ENCODE peak calls at places on chromosomes 7 and 10, in nine cellular contexts. Q is nephron progenitor cell; K is psoas muscle; J is stimulated activated CD4-positive, alpha-beta T cell treated with anti-CD3 and anti-CD28 coated beads, Interleukin-2, amount 100 ng/mL, for 24 hours; O is activated naive CD4-positive, alpha-beta T cell; W is GDM1; F is HEK293T; M is NCI-H1092 treated with DMSO at 0.1 percent for 48 hours; B is memory B cell. U is an unnamed sample.

GRCh38 chr10:89241491-89242339 is 9.9 kb downstream of the LIPA start:
- DNase-seq in Q (no peak), K (no peak), J (no peak), O (no peak), W (no peak), F (no peak), M (no peak), B (no peak), U (no peak)

GRCh38 chr7:86164827-86165226 is 478.9 kb upstream of the GRM3 start:
- DNase-seq in Q (no peak), K (no peak), J (no peak), O (no peak), W (no peak), F (no peak), M (no peak), B (no peak), U (no peak)

GRCh38 chr7:80053098-80053497 is 81.5 kb upstream of the GNAI1 start:
- DNase-seq in Q (peak), K (no peak), J (no peak), O (no peak), W (no peak), F (no peak), M (peak), B (no peak), U (no peak)

GRCh38 chr7:50369408-50370026 is 65.0 kb downstream of the IKZF1 start:
- DNase-seq in Q (peak), K (no peak), J (no peak), O (no peak), W (peak), F (peak), M (peak), B (peak), U (no peak)

GRCh38 chr10:103885617-103886016 is 30.2 kb upstream of the SH3PXD2A start:
- DNase-seq in Q (no peak), K (no peak), J (no peak), O (no peak), W (no peak), F (no peak), M (no peak), B (no peak), U (no peak)

GRCh38 chr10:102534333-102534732 is 30.6 kb downstream of the SUFU start:
- DNase-seq in Q (no peak), K (no peak), J (no peak), O (no peak), W (no peak), F (no peak), M (no peak), B (no peak), U (no peak)

GRCh38 chr7:98133181-98133580 is 26.5 kb downstream of the LMTK2 start:
- DNase-seq in Q (no peak), K (no peak), J (no peak), O (no peak), W (peak), F (no peak), M (no peak), B (peak), U (no peak)

GRCh38 chr10:14386202-14386593 is 55.5 kb upstream of the FRMD4A start:
- DNase-seq in Q (no peak), K (no peak), J (peak), O (no peak), W (no peak), F (no peak), M (no peak), B (no peak), U (no peak)

GRCh38 chr10:78028438-78029293 is 649 bp downstream of the POLR3A start:
- DNase-seq in Q (peak), K (no peak), J (no peak), O (peak), W (no peak), F (no peak), M (no peak), B (no peak), U (peak)

GRCh38 chr10:26566525-26567348 is 128.6 kb downstream of the APBB1IP start:
- DNase-seq in Q (peak), K (no peak), J (no peak), O (no peak), W (no peak), F (peak), M (no peak), B (no peak), U (no peak)

U was measured in heart right ventricle.